ENCODE peak calls at places on chromosomes 7 and 10, in nine cellular contexts. W, L, M, C, X, T, S, D and E are unnamed samples.
A peak's percentile ranks its signal among the peaks of the same experiment; 100 is the strongest.

GRCh38 chr7:80136276-80137045 is 1.8 kb downstream of the GNAI1 start:
- DNase-seq in W (peak; percentile 29), L (peak; percentile 34), M (no peak), C (peak; percentile 47), X (no peak), T (peak; percentile 65), S (peak; percentile 13), D (no peak), E (peak; percentile 34)

GRCh38 chr7:27182861-27183681 is 2.0 kb downstream of the HOXA11 start:
- DNase-seq in W (no peak), L (no peak), M (no peak), C (peak; percentile 56), X (peak; percentile 45), T (no peak), S (peak; percentile 79), D (no peak), E (no peak)

GRCh38 chr7:96719164-96719563 is 9.5 kb upstream of the SEM1 start:
- DNase-seq in W (no peak), L (no peak), M (no peak), C (no peak), X (no peak), T (no peak), S (no peak), D (no peak), E (no peak)

GRCh38 chr10:35398888-35399287 is 62.6 kb downstream of the CCNY start:
- DNase-seq in W (no peak), L (no peak), M (no peak), C (no peak), X (no peak), T (no peak), S (no peak), D (no peak), E (no peak)

GRCh38 chr10:132523561-132524442 is 13.8 kb upstream of the INPP5A start:
- DNase-seq in W (no peak), L (no peak), M (no peak), C (no peak), X (peak; percentile 43), T (no peak), S (no peak), D (no peak), E (no peak)

GRCh38 chr7:93914581-93915066 is 6.9 kb upstream of the GNG11 start:
- DNase-seq in W (peak; percentile 89), L (no peak), M (no peak), C (peak; percentile 72), X (no peak), T (peak; percentile 43), S (no peak), D (no peak), E (peak; percentile 95)

GRCh38 chr7:7491044-7491443 is 44.6 kb downstream of the COL28A1 start:
- DNase-seq in W (no peak), L (no peak), M (no peak), C (peak; percentile 48), X (no peak), T (no peak), S (no peak), D (no peak), E (no peak)

GRCh38 chr10:102984086-102984485 is 66.0 kb downstream of the CNNM2 start:
- DNase-seq in W (no peak), L (no peak), M (no peak), C (no peak), X (no peak), T (no peak), S (no peak), D (no peak), E (no peak)

GRCh38 chr7:158111906-158112570 is 475.6 kb downstream of the PTPRN2 start:
- DNase-seq in W (no peak), L (no peak), M (no peak), C (no peak), X (no peak), T (no peak), S (no peak), D (no peak), E (no peak)

GRCh38 chr10:44933922-44934321 is 22.8 kb downstream of the TMEM72 start:
- DNase-seq in W (no peak), L (no peak), M (no peak), C (no peak), X (no peak), T (no peak), S (no peak), D (no peak), E (no peak)

GRCh38 chr10:126561499-126562208 is 108.8 kb downstream of the C10orf90 start:
- DNase-seq in W (peak; percentile 21), L (no peak), M (no peak), C (peak; percentile 42), X (no peak), T (no peak), S (peak; percentile 39), D (no peak), E (no peak)

GRCh38 chr7:32887395-32887794 is 4.2 kb downstream of the KBTBD2 start:
- DNase-seq in W (no peak), L (no peak), M (no peak), C (no peak), X (no peak), T (no peak), S (no peak), D (no peak), E (no peak)

GRCh38 chr7:47451851-47452205 is 130.1 kb downstream of the TNS3 start:
- DNase-seq in W (no peak), L (no peak), M (no peak), C (peak; percentile 56), X (no peak), T (peak; percentile 30), S (no peak), D (no peak), E (no peak)

GRCh38 chr7:513521-514166 is 6.0 kb downstream of the PDGFA start:
- DNase-seq in W (peak; percentile 40), L (no peak), M (no peak), C (peak; percentile 36), X (no peak), T (peak; percentile 61), S (no peak), D (no peak), E (peak; percentile 40)

GRCh38 chr7:133941496-133941895 is 185.6 kb upstream of the LRGUK start:
- DNase-seq in W (no peak), L (peak; percentile 87), M (no peak), C (peak; percentile 41), X (no peak), T (peak; percentile 32), S (no peak), D (peak; percentile 69), E (peak; percentile 27)

GRCh38 chr7:34449765-34450164 is 208.3 kb upstream of the NPSR1 start:
- DNase-seq in W (no peak), L (no peak), M (no peak), C (no peak), X (no peak), T (no peak), S (no peak), D (no peak), E (no peak)

GRCh38 chr7:97269741-97270140 is 152.2 kb downstream of the SDHAF3 start:
- DNase-seq in W (no peak), L (no peak), M (no peak), C (no peak), X (no peak), T (no peak), S (peak; percentile 20), D (no peak), E (peak; percentile 40)

GRCh38 chr10:89294840-89295239 is 7.0 kb upstream of the IFIT2 start:
- DNase-seq in W (no peak), L (no peak), M (no peak), C (no peak), X (no peak), T (no peak), S (no peak), D (no peak), E (no peak)

GRCh38 chr10:89297356-89297755 is 4.5 kb upstream of the IFIT2 start:
- DNase-seq in W (no peak), L (no peak), M (no peak), C (no peak), X (no peak), T (no peak), S (no peak), D (no peak), E (no peak)

GRCh38 chr10:89295597-89295996 is 6.2 kb upstream of the IFIT2 start:
- DNase-seq in W (peak; percentile 72), L (peak; percentile 74), M (no peak), C (peak; percentile 72), X (no peak), T (peak; percentile 64), S (no peak), D (no peak), E (peak; percentile 72)

GRCh38 chr10:89297791-89298190 is 4.1 kb upstream of the IFIT2 start:
- DNase-seq in W (no peak), L (no peak), M (no peak), C (no peak), X (no peak), T (no peak), S (no peak), D (no peak), E (no peak)

GRCh38 chr10:89296227-89296648 is 5.6 kb upstream of the IFIT2 start:
- DNase-seq in W (peak; percentile 75), L (no peak), M (no peak), C (peak; percentile 76), X (no peak), T (no peak), S (no peak), D (peak; percentile 52), E (peak; percentile 63)
- H3K4me3 ChIP-seq in W (no peak overlapping the region), L (no peak overlapping the region), M (no peak overlapping the region), C (no peak overlapping the region), X (no peak overlapping the region), T (no peak overlapping the region), S (no peak overlapping the region), D (no peak overlapping the region), E (no peak overlapping the region)

GRCh38 chr7:40482794-40483374 is 348.1 kb downstream of the SUGCT start:
- DNase-seq in W (peak; percentile 57), L (no peak), M (no peak), C (no peak), X (no peak), T (no peak), S (no peak), D (no peak), E (peak; percentile 36)

DNA sequence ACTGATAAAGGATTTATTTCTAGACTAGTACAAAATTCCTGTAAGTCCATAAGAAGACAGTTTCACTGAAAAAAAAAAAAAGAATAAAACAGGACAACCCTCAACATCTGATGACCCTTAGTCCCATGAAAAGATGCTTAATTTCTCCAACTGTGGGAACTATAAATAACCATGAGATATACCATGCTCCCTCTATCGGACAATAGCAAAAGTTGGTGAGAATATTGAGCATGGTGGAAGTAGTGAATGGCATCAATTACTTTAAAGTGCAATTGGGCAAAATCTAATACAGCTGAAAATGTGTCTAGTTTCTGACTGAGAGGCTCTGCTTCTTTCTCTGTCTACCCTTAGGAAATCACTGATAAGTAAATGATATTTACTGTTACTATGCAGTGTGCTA is 348.8 kb downstream of the SUGCT start:
- DNase-seq in W (peak; percentile 9), L (no peak), M (no peak), C (peak; percentile 20), X (no peak), T (no peak), S (no peak), D (no peak), E (no peak)
- TF ChIP-seq CTCF in W (peak; percentile 31), L (peak; percentile 19), M (no peak), C (peak; percentile 15), X (no peak), T (no peak), S (no peak), D (peak; percentile 41), E (peak; percentile 18)

GRCh38 chr7:129187681-129188371 is 607 bp upstream of the SMO start:
- DNase-seq in W (no peak), L (no peak), M (no peak), C (no peak), X (no peak), T (no peak), S (no peak), D (no peak), E (no peak)
- H3K4me3 ChIP-seq in W (peak overlapping the region; percentile 67), L (peak overlapping the region; percentile 77), M (peak overlapping the region; percentile 68), C (peak overlapping the region; percentile 58), X (peak overlapping the region; percentile 55), T (peak overlapping the region; percentile 60), S (peak overlapping the region; percentile 98), D (peak overlapping the region; percentile 70), E (peak overlapping the region; percentile 64)

GRCh38 chr7:129778770-129779601 is 167.5 kb downstream of the NRF1 start:
- DNase-seq in W (no peak), L (no peak), M (peak; percentile 23), C (no peak), X (no peak), T (no peak), S (peak; percentile 47), D (no peak), E (no peak)
- TF ChIP-seq CTCF in W (no peak), L (no peak), M (no peak), C (no peak), X (peak; percentile 7), T (no peak), S (peak; percentile 43), D (no peak), E (no peak)